ENCODE peak calls at places on chromosomes 16 and 17, in ten cellular contexts. C is LoVo; H is HEK293T; M is astrocyte of the cerebellum; U is fibroblast of the conjunctiva; A is WTC11; X is activated CD4-positive, alpha-beta T cell treated with anti-CD3 and anti-CD28 coated beads for 24 hours; L is heart left ventricle; K is posterior vena cava; V is A172. O is an unnamed sample.

GRCh38 chr16:2663553-2664521 is 18.5 kb upstream of the KCTD5 start:
- DNase-seq in C (peak; percentile 35), H (peak; percentile 21), M (no peak), U (no peak), A (no peak), X (no peak), L (no peak), K (no peak), V (peak; percentile 45), O (peak; percentile 76)

GRCh38 chr17:60134396-60135159 is 15.2 kb upstream of the CA4 start:
- DNase-seq in C (no peak), H (no peak), M (no peak), U (no peak), A (no peak), X (no peak), L (no peak), K (peak; percentile 65), V (peak; percentile 34), O (no peak)

GRCh38 chr17:31530391-31530990 is 139.0 kb downstream of the RAB11FIP4 start:
- DNase-seq in C (no peak), H (no peak), M (no peak), U (no peak), A (no peak), X (no peak), L (no peak), K (peak; percentile 51), V (no peak), O (no peak)

GRCh38 chr16:70512456-70512855 is 10.9 kb downstream of the COG4 start:
- DNase-seq in C (no peak), H (no peak), M (no peak), U (no peak), A (no peak), X (no peak), L (no peak), K (no peak), V (peak; percentile 32), O (peak; percentile 27)

GRCh38 chr16:70734522-70734921 is 48.7 kb upstream of the MTSS2 start:
- DNase-seq in C (no peak), H (no peak), M (no peak), U (no peak), A (no peak), X (no peak), L (no peak), K (no peak), V (no peak), O (no peak)

GRCh38 chr16:27706803-27707685 is 157.1 kb downstream of the KATNIP start:
- DNase-seq in C (no peak), H (no peak), M (no peak), U (no peak), A (no peak), X (no peak), L (no peak), K (peak; percentile 55), V (no peak), O (no peak)

GRCh38 chr16:64269756-64270155 is 852.1 kb downstream of the CDH11 start:
- DNase-seq in C (no peak), H (no peak), M (no peak), U (no peak), A (no peak), X (no peak), L (no peak), K (no peak), V (no peak), O (no peak)

GRCh38 chr16:69720822-69721430 is 5.4 kb downstream of the NQO1 start:
- DNase-seq in C (no peak), H (no peak), M (no peak), U (no peak), A (no peak), X (no peak), L (no peak), K (no peak), V (no peak), O (no peak)

GRCh38 chr16:81647527-81647926 is 131.6 kb upstream of the PLCG2 start:
- DNase-seq in C (peak; percentile 22), H (no peak), M (no peak), U (no peak), A (no peak), X (no peak), L (no peak), K (no peak), V (peak; percentile 90), O (no peak)

GRCh38 chr17:68821860-68822693 is 133.1 kb downstream of the ABCA8 start:
- DNase-seq in C (peak; percentile 58), H (no peak), M (peak; percentile 81), U (peak; percentile 61), A (no peak), X (no peak), L (no peak), K (no peak), V (peak; percentile 93), O (peak; percentile 62)

GRCh38 chr16:82062645-82063058 is 27.6 kb downstream of the HSD17B2 start:
- DNase-seq in C (no peak), H (no peak), M (peak; percentile 48), U (peak; percentile 14), A (no peak), X (no peak), L (no peak), K (no peak), V (no peak), O (peak; percentile 67)

GRCh38 chr16:79658301-79659001 is 57.9 kb upstream of the MAF start:
- DNase-seq in C (peak; percentile 71), H (no peak), M (peak; percentile 86), U (no peak), A (no peak), X (no peak), L (no peak), K (no peak), V (peak; percentile 91), O (peak; percentile 55)

GRCh38 chr16:868386-868755 is 67.8 kb upstream of the GNG13 start:
- DNase-seq in C (no peak), H (no peak), M (no peak), U (no peak), A (no peak), X (no peak), L (peak; percentile 57), K (no peak), V (no peak), O (no peak)

GRCh38 chr16:77868478-77868877 is 80.1 kb downstream of the VAT1L start:
- DNase-seq in C (no peak), H (no peak), M (no peak), U (no peak), A (no peak), X (no peak), L (no peak), K (no peak), V (no peak), O (no peak)

GRCh38 chr17:6381526-6382135 is 53.3 kb downstream of the AIPL1 start:
- DNase-seq in C (no peak), H (no peak), M (no peak), U (no peak), A (no peak), X (no peak), L (no peak), K (no peak), V (no peak), O (no peak)

GRCh38 chr17:81870155-81870977 is 771 bp downstream of the ARHGDIA start:
- DNase-seq in C (no peak), H (no peak), M (no peak), U (no peak), A (peak; percentile 34), X (peak; percentile 34), L (no peak), K (peak; percentile 83), V (peak; percentile 55), O (no peak)

GRCh38 chr16:67206838-67207115 is 7.8 kb downstream of the ELMO3 start:
- DNase-seq in C (no peak), H (no peak), M (no peak), U (no peak), A (no peak), X (no peak), L (peak; percentile 27), K (no peak), V (peak; percentile 46), O (no peak)

GRCh38 chr17:7042507-7043194 is 1.2 kb downstream of the SLC16A11 start:
- DNase-seq in C (no peak), H (no peak), M (no peak), U (no peak), A (peak; percentile 52), X (no peak), L (peak; percentile 75), K (no peak), V (no peak), O (no peak)

O was measured in AG09309.